ENCODE peak calls at places on chromosome 1, in five cellular contexts. P, T, D, V and Q are unnamed samples.

GRCh38 chr1:223419561-223419960 is 26.3 kb downstream of the CCDC185 start:
- DNase-seq in T (no peak), V (no peak), P (no peak), D (no peak), Q (no peak)

GRCh38 chr1:177927021-177927596 is 42.7 kb downstream of the SEC16B start:
- DNase-seq in D (no peak), V (no peak), T (no peak), P (no peak), Q (peak; percentile 92)

GRCh38 chr1:225699336-225699735 is 46.4 kb upstream of the ENAH start:
- DNase-seq in P (no peak), V (no peak), T (no peak), D (no peak), Q (peak; percentile 15)

GRCh38 chr1:232438476-232438875 is 191.5 kb downstream of the SIPA1L2 start:
- DNase-seq in P (no peak), V (no peak), D (no peak), T (no peak), Q (no peak)

GRCh38 chr1:235030919-235031596 is 97.6 kb downstream of the TOMM20 start:
- DNase-seq in P (no peak), T (no peak), D (no peak), V (peak; percentile 44), Q (no peak)

GRCh38 chr1:41171266-41171874 is 70.7 kb downstream of the SCMH1 start:
- DNase-seq in T (no peak), P (no peak), V (no peak), D (no peak), Q (no peak)

GRCh38 chr1:228939881-228940392 is 204.7 kb downstream of the RHOU start:
- DNase-seq in P (no peak), V (no peak), D (no peak), T (no peak), Q (no peak)

GRCh38 chr1:184163674-184164470 is 112.3 kb downstream of the TSEN15 start:
- DNase-seq in T (no peak), D (no peak), V (no peak), P (no peak), Q (peak; percentile 86)

GRCh38 chr1:63321061-63321787 is 1.1 kb upstream of the FOXD3 start:
- DNase-seq in P (no peak), V (no peak), D (peak; percentile 52), T (no peak), Q (no peak)

GRCh38 chr1:61116421-61116820 is 34.1 kb downstream of the NFIA start:
- DNase-seq in D (no peak), V (no peak), T (no peak), P (no peak), Q (peak; percentile 59)

GRCh38 chr1:107877092-107877491 is 87.9 kb downstream of the VAV3 start:
- DNase-seq in P (no peak), T (no peak), V (no peak), D (no peak), Q (peak; percentile 92)

GRCh38 chr1:96698332-96698983 is 23.1 kb upstream of the PTBP2 start:
- DNase-seq in P (no peak), T (no peak), V (no peak), D (no peak), Q (peak; percentile 43)

GRCh38 chr1:79353224-79353623 is 346.7 kb upstream of the ADGRL4 start:
- DNase-seq in D (no peak), T (no peak), P (no peak), V (no peak), Q (peak; percentile 83)

GRCh38 chr1:30533141-30533540 is 190.2 kb downstream of the MATN1 start:
- DNase-seq in T (peak; percentile 2), P (peak; percentile 8), V (no peak), D (no peak), Q (no peak)

GRCh38 chr1:57102957-57103356 is 137.1 kb upstream of the C8B start:
- DNase-seq in T (no peak), D (no peak), V (no peak), P (no peak), Q (no peak)

GRCh38 chr1:230899845-230900251 is 31.5 kb upstream of the C1orf198 start:
- DNase-seq in T (no peak), D (no peak), P (no peak), V (no peak), Q (peak; percentile 37)

GRCh38 chr1:178220094-178220493 is 126.2 kb downstream of the RASAL2 start:
- DNase-seq in V (no peak), D (no peak), P (no peak), T (no peak), Q (peak; percentile 74)

GRCh38 chr1:93847811-93848288 is 31.2 kb downstream of the DNTTIP2 start:
- DNase-seq in D (peak; percentile 93), T (peak; percentile 72), P (peak; percentile 86), V (peak; percentile 82), Q (peak; percentile 77)

GRCh38 chr1:174469687-174470086 is 21.9 kb downstream of the GPR52 start:
- DNase-seq in T (no peak), V (no peak), P (no peak), D (no peak), Q (no peak)

GRCh38 chr1:80540605-80541004 is 1260.1 kb upstream of the ADGRL2 start:
- DNase-seq in V (no peak), P (no peak), D (no peak), T (no peak), Q (peak; percentile 1)

GRCh38 chr1:53660666-53661065 is 78.3 kb downstream of the GLIS1 start:
- DNase-seq in P (no peak), T (no peak), D (no peak), V (no peak), Q (no peak)

GRCh38 chr1:158838660-158839059 is 7.5 kb downstream of the MNDA start:
- DNase-seq in T (no peak), V (no peak), P (no peak), D (no peak), Q (no peak)

GRCh38 chr1:54398963-54399528 is 7.1 kb downstream of the SSBP3 start:
- DNase-seq in T (no peak), V (no peak), P (no peak), D (no peak), Q (no peak)

GRCh38 chr1:43879414-43879813 is 54.2 kb upstream of the ARTN start:
- DNase-seq in D (no peak), T (no peak), V (no peak), P (no peak), Q (peak; percentile 83)

GRCh38 chr1:60245371-60245770 is 171.8 kb upstream of the C1orf87 start:
- DNase-seq in P (no peak), V (no peak), T (no peak), D (no peak), Q (peak; percentile 66)

GRCh38 chr1:203607169-203607873 is 19.3 kb upstream of the ATP2B4 start:
- DNase-seq in V (no peak), T (no peak), D (no peak), P (no peak), Q (peak; percentile 94)

GRCh38 chr1:21451212-21451611 is 11.3 kb downstream of the NBPF3 start:
- DNase-seq in P (no peak), V (no peak), T (no peak), D (no peak), Q (peak; percentile 74)

GRCh38 chr1:188822248-188822647 is 1655.4 kb downstream of the BRINP3 start:
- DNase-seq in D (no peak), T (no peak), P (no peak), V (no peak), Q (no peak)

GRCh38 chr1:53047737-53048344 is 14.2 kb upstream of the PODN start:
- DNase-seq in D (no peak), T (no peak), V (no peak), P (no peak), Q (peak; percentile 77)

GRCh38 chr1:222657899-222658298 is 40.0 kb downstream of the MIA3 start:
- DNase-seq in T (no peak), V (no peak), D (no peak), P (no peak), Q (no peak)

GRCh38 chr1:55894521-55894920 is 679.4 kb upstream of the USP24 start:
- DNase-seq in D (no peak), V (no peak), T (no peak), P (no peak), Q (peak; percentile 86)

GRCh38 chr1:242187171-242187570 is 188.3 kb upstream of the MAP1LC3C start:
- DNase-seq in P (no peak), T (no peak), D (no peak), V (no peak), Q (no peak)

GRCh38 chr1:155983191-155984023 is 5.1 kb upstream of the ARHGEF2 start:
- DNase-seq in T (peak; percentile 84), P (no peak), D (no peak), V (peak; percentile 84), Q (peak; percentile 99)

GRCh38 chr1:109385417-109385816 is 12.3 kb downstream of the SORT1 start:
- DNase-seq in T (no peak), D (no peak), V (peak; percentile 91), P (no peak), Q (no peak)

GRCh38 chr1:55331355-55331754 is 116.2 kb upstream of the USP24 start:
- DNase-seq in T (no peak), D (no peak), P (no peak), V (no peak), Q (no peak)

GRCh38 chr1:82721702-82722101 is 921.0 kb downstream of the ADGRL2 start:
- DNase-seq in D (no peak), P (no peak), T (no peak), V (no peak), Q (no peak)

GRCh38 chr1:67700692-67701410 is 15.8 kb downstream of the GADD45A start:
- DNase-seq in T (no peak), D (no peak), V (no peak), P (no peak), Q (no peak)

GRCh38 chr1:91404151-91405012 is at the start of gene HFM1:
- DNase-seq in D (peak; percentile 95), P (peak; percentile 87), T (peak; percentile 83), V (peak; percentile 71), Q (peak; percentile 71)
- TF ChIP-seq CTCF in D (no peak), P (no peak), T (peak; percentile 11), V (no peak), Q (no peak)

GRCh38 chr1:205444300-205444930 is 11.4 kb downstream of the BLACAT1 start:
- DNase-seq in T (no peak), V (peak; percentile 35), D (no peak), P (no peak), Q (no peak)
- H3K4me3 ChIP-seq in T (no peak overlapping the region), V (peak overlapping the region; percentile 37), D (no peak overlapping the region), P (no peak overlapping the region), Q (no peak overlapping the region)

GRCh38 chr1:58340156-58340555 is 206.4 kb downstream of the OMA1 start:
- DNase-seq in V (no peak), D (no peak), T (no peak), P (no peak), Q (no peak)
- TF ChIP-seq CTCF in V (no peak), D (no peak), T (no peak), P (no peak), Q (no peak)

DNA sequence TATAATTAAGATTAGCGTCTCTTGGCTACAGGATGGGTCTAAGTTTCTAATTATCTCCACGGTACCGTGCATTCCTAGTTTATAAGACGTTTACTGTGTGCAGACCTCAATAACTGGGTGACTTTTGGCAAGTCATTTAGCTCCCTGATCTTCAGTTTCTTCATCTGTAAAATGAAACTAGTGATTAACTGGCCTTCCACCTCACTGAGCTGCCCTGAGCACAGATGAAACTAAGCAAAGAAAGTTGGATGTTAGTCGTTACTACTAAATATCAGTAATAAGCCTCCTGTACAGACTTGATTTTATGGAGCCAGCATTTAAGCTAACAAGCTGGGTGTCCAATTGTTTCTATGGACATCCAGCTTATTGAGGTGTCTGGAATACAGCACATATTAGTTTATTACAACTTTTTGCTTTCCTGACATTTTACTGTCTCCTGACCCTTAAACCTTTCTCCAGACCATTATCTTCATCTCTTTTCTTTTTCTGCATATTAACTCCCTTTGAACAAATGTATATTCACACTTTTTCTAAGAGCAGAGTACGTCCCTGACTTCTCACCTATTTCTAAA is 1.1 kb downstream of the CR2 start:
- DNase-seq in D (no peak), V (no peak), T (no peak), P (no peak), Q (no peak)
- H3K4me3 ChIP-seq in D (no peak overlapping the region), V (no peak overlapping the region), T (no peak overlapping the region), P (no peak overlapping the region), Q (no peak overlapping the region)